ENCODE peak calls at places on chromosomes 6 and 20, in five cellular contexts. One of them, this sample, is unnamed.

GRCh38 chr6:76593668-76594067 is 521.2 kb upstream of the IMPG1 start:
- DNase-seq in body of pancreas: no peak
- DNase-seq in cardiac fibroblast: no peak
- DNase-seq in neural crest cell: no peak
- DNase-seq in foreskin fibroblast: no peak
- DNase-seq in this sample: no peak

GRCh38 chr6:122116105-122116504 is 283.3 kb upstream of the HSF2 start:
- DNase-seq in body of pancreas: no peak
- DNase-seq in cardiac fibroblast: no peak
- DNase-seq in neural crest cell: no peak
- DNase-seq in foreskin fibroblast: no peak
- DNase-seq in this sample: no peak

GRCh38 chr6:26104457-26105108 is 17.4 kb downstream of the HFE start:
- DNase-seq in body of pancreas: peak; percentile 26
- DNase-seq in cardiac fibroblast: peak; percentile 13
- DNase-seq in neural crest cell: no peak
- DNase-seq in foreskin fibroblast: no peak
- DNase-seq in this sample: no peak

GRCh38 chr6:167738386-167738785 is 88.3 kb upstream of the AFDN start:
- DNase-seq in body of pancreas: no peak
- DNase-seq in cardiac fibroblast: no peak
- DNase-seq in neural crest cell: no peak
- DNase-seq in foreskin fibroblast: no peak
- DNase-seq in this sample: no peak

GRCh38 chr6:108260126-108260808 is 573 bp downstream of the SNX3 start:
- DNase-seq in body of pancreas: peak; percentile 53
- DNase-seq in cardiac fibroblast: peak; percentile 43
- DNase-seq in neural crest cell: no peak
- DNase-seq in foreskin fibroblast: peak; percentile 26
- DNase-seq in this sample: no peak

GRCh38 chr20:7207186-7207585 is 439.7 kb downstream of the BMP2 start:
- DNase-seq in body of pancreas: no peak
- DNase-seq in cardiac fibroblast: peak; percentile 8
- DNase-seq in neural crest cell: no peak
- DNase-seq in foreskin fibroblast: no peak
- DNase-seq in this sample: no peak

GRCh38 chr6:33915134-33915533 is 111.3 kb upstream of the MLN start:
- DNase-seq in body of pancreas: peak; percentile 41
- DNase-seq in cardiac fibroblast: no peak
- DNase-seq in neural crest cell: no peak
- DNase-seq in foreskin fibroblast: no peak
- DNase-seq in this sample: no peak

GRCh38 chr6:98669371-98669770 is 165.0 kb upstream of the POU3F2 start:
- DNase-seq in body of pancreas: no peak
- DNase-seq in cardiac fibroblast: no peak
- DNase-seq in neural crest cell: no peak
- DNase-seq in foreskin fibroblast: no peak
- DNase-seq in this sample: no peak

GRCh38 chr20:7015257-7015656 is 247.8 kb downstream of the BMP2 start:
- DNase-seq in body of pancreas: no peak
- DNase-seq in cardiac fibroblast: no peak
- DNase-seq in neural crest cell: no peak
- DNase-seq in foreskin fibroblast: no peak
- DNase-seq in this sample: no peak

GRCh38 chr6:90610671-90611542 is 24.0 kb upstream of the MAP3K7 start:
- DNase-seq in body of pancreas: peak; percentile 14
- DNase-seq in cardiac fibroblast: peak; percentile 33
- DNase-seq in neural crest cell: peak; percentile 41
- DNase-seq in foreskin fibroblast: no peak
- DNase-seq in this sample: peak; percentile 58

GRCh38 chr6:11200356-11200755 is 32.1 kb downstream of the NEDD9 start:
- DNase-seq in body of pancreas: no peak
- DNase-seq in cardiac fibroblast: peak; percentile 63
- DNase-seq in neural crest cell: no peak
- DNase-seq in foreskin fibroblast: peak; percentile 24
- DNase-seq in this sample: no peak

GRCh38 chr20:62361799-62362589 is 5.1 kb downstream of the LAMA5 start:
- DNase-seq in body of pancreas: peak; percentile 70
- DNase-seq in cardiac fibroblast: no peak
- DNase-seq in neural crest cell: no peak
- DNase-seq in foreskin fibroblast: no peak
- DNase-seq in this sample: peak; percentile 69

GRCh38 chr6:571892-572291 is 85.0 kb downstream of the HUS1B start:
- DNase-seq in body of pancreas: no peak
- DNase-seq in cardiac fibroblast: no peak
- DNase-seq in neural crest cell: no peak
- DNase-seq in foreskin fibroblast: no peak
- DNase-seq in this sample: no peak

GRCh38 chr6:36916159-36916558 is 30.4 kb downstream of the C6orf89 start:
- DNase-seq in body of pancreas: no peak
- DNase-seq in cardiac fibroblast: no peak
- DNase-seq in neural crest cell: no peak
- DNase-seq in foreskin fibroblast: no peak
- DNase-seq in this sample: no peak

GRCh38 chr6:1770435-1770843 is 160.7 kb downstream of the FOXC1 start:
- DNase-seq in body of pancreas: no peak
- DNase-seq in cardiac fibroblast: no peak
- DNase-seq in neural crest cell: no peak
- DNase-seq in foreskin fibroblast: no peak
- DNase-seq in this sample: no peak

GRCh38 chr6:63649269-63649668 is 13.7 kb downstream of the PHF3 start:
- DNase-seq in body of pancreas: no peak
- DNase-seq in cardiac fibroblast: peak; percentile 50
- DNase-seq in neural crest cell: no peak
- DNase-seq in foreskin fibroblast: no peak
- DNase-seq in this sample: no peak

GRCh38 chr6:169725270-169726048 is 1.2 kb upstream of the PHF10 start:
- DNase-seq in body of pancreas: peak; percentile 59
- DNase-seq in cardiac fibroblast: peak; percentile 84
- DNase-seq in neural crest cell: peak; percentile 54
- DNase-seq in foreskin fibroblast: peak; percentile 80
- DNase-seq in this sample: no peak

GRCh38 chr20:30811896-30812671 is 445.4 kb upstream of the DEFB115 start:
- DNase-seq in body of pancreas: peak; percentile 15
- DNase-seq in cardiac fibroblast: peak; percentile 25
- DNase-seq in neural crest cell: no peak
- DNase-seq in foreskin fibroblast: peak; percentile 32
- DNase-seq in this sample: no peak

GRCh38 chr6:108798672-108799355 is 49.4 kb upstream of the ARMC2 start:
- DNase-seq in body of pancreas: peak; percentile 41
- DNase-seq in cardiac fibroblast: no peak
- DNase-seq in neural crest cell: no peak
- DNase-seq in foreskin fibroblast: no peak
- DNase-seq in this sample: no peak

GRCh38 chr6:170234419-170234818 is 56.5 kb downstream of the DLL1 start:
- DNase-seq in body of pancreas: peak; percentile 2
- DNase-seq in cardiac fibroblast: no peak
- DNase-seq in neural crest cell: no peak
- DNase-seq in foreskin fibroblast: no peak
- DNase-seq in this sample: no peak

GRCh38 chr6:36139431-36139830 is 9.1 kb downstream of the MAPK13 start:
- DNase-seq in body of pancreas: no peak
- DNase-seq in cardiac fibroblast: peak; percentile 17
- DNase-seq in neural crest cell: no peak
- DNase-seq in foreskin fibroblast: no peak
- DNase-seq in this sample: no peak

GRCh38 chr6:70563540-70563939 is 3.2 kb upstream of the SDHAF4 start:
- DNase-seq in body of pancreas: no peak
- DNase-seq in cardiac fibroblast: peak; percentile 55
- DNase-seq in neural crest cell: no peak
- DNase-seq in foreskin fibroblast: no peak
- DNase-seq in this sample: no peak

GRCh38 chr6:154123567-154123966 is 84.5 kb downstream of the OPRM1 start:
- DNase-seq in body of pancreas: no peak
- DNase-seq in cardiac fibroblast: no peak
- DNase-seq in neural crest cell: no peak
- DNase-seq in foreskin fibroblast: no peak
- DNase-seq in this sample: no peak

GRCh38 chr6:82015043-82015442 is 232.5 kb downstream of the IBTK start:
- DNase-seq in body of pancreas: no peak
- DNase-seq in cardiac fibroblast: peak; percentile 55
- DNase-seq in neural crest cell: no peak
- DNase-seq in foreskin fibroblast: peak; percentile 32
- DNase-seq in this sample: no peak

GRCh38 chr6:56536536-56536935 is 106.2 kb downstream of the DST start:
- DNase-seq in body of pancreas: no peak
- DNase-seq in cardiac fibroblast: peak; percentile 40
- DNase-seq in neural crest cell: no peak
- DNase-seq in foreskin fibroblast: no peak
- DNase-seq in this sample: no peak

GRCh38 chr20:49595811-49596545 is 28.0 kb upstream of the PTGIS start:
- DNase-seq in body of pancreas: no peak
- DNase-seq in cardiac fibroblast: peak; percentile 51
- DNase-seq in neural crest cell: no peak
- DNase-seq in foreskin fibroblast: peak; percentile 83
- DNase-seq in this sample: no peak

GRCh38 chr6:34315780-34316179 is 67.0 kb upstream of the SMIM29 start:
- DNase-seq in body of pancreas: no peak
- DNase-seq in cardiac fibroblast: no peak
- DNase-seq in neural crest cell: no peak
- DNase-seq in foreskin fibroblast: no peak
- DNase-seq in this sample: no peak

GRCh38 chr6:105680131-105680530 is 277.2 kb upstream of the PREP start:
- DNase-seq in body of pancreas: no peak
- DNase-seq in cardiac fibroblast: no peak
- DNase-seq in neural crest cell: no peak
- DNase-seq in foreskin fibroblast: no peak
- DNase-seq in this sample: no peak

GRCh38 chr6:150874184-150874583 is 8.7 kb downstream of the MTHFD1L start:
- DNase-seq in body of pancreas: no peak
- DNase-seq in cardiac fibroblast: no peak
- DNase-seq in neural crest cell: no peak
- DNase-seq in foreskin fibroblast: no peak
- DNase-seq in this sample: no peak

GRCh38 chr20:58294497-58295455 is 14.7 kb upstream of the RAB22A start:
- DNase-seq in body of pancreas: no peak
- DNase-seq in cardiac fibroblast: no peak
- DNase-seq in neural crest cell: no peak
- DNase-seq in foreskin fibroblast: no peak
- DNase-seq in this sample: no peak

GRCh38 chr20:56360133-56360898 is 1.5 kb downstream of the FAM210B start:
- DNase-seq in body of pancreas: no peak
- DNase-seq in cardiac fibroblast: no peak
- DNase-seq in neural crest cell: no peak
- DNase-seq in foreskin fibroblast: no peak
- DNase-seq in this sample: no peak

GRCh38 chr20:14049111-14049510 is 53.8 kb downstream of the MACROD2 start:
- DNase-seq in body of pancreas: no peak
- DNase-seq in cardiac fibroblast: no peak
- DNase-seq in neural crest cell: no peak
- DNase-seq in foreskin fibroblast: no peak
- DNase-seq in this sample: no peak

GRCh38 chr6:90397929-90398674 is 101.5 kb upstream of the BACH2 start:
- DNase-seq in body of pancreas: peak; percentile 54
- DNase-seq in cardiac fibroblast: no peak
- DNase-seq in neural crest cell: no peak
- DNase-seq in foreskin fibroblast: no peak
- DNase-seq in this sample: no peak

GRCh38 chr20:37449276-37449675 is 71.8 kb upstream of the NNAT start:
- DNase-seq in body of pancreas: no peak
- DNase-seq in cardiac fibroblast: no peak
- DNase-seq in neural crest cell: no peak
- DNase-seq in foreskin fibroblast: no peak
- DNase-seq in this sample: no peak

GRCh38 chr6:122799916-122800701 is 11.1 kb downstream of the SMPDL3A start:
- DNase-seq in body of pancreas: peak; percentile 31
- DNase-seq in cardiac fibroblast: peak; percentile 41
- DNase-seq in neural crest cell: no peak
- DNase-seq in foreskin fibroblast: no peak
- DNase-seq in this sample: no peak

GRCh38 chr20:46544576-46544975 is 5.9 kb downstream of the OCSTAMP start:
- DNase-seq in body of pancreas: no peak
- DNase-seq in cardiac fibroblast: peak; percentile 21
- DNase-seq in neural crest cell: no peak
- DNase-seq in foreskin fibroblast: no peak
- DNase-seq in this sample: no peak
- TF ChIP-seq CTCF in body of pancreas: no peak
- TF ChIP-seq CTCF in cardiac fibroblast: no peak
- TF ChIP-seq CTCF in neural crest cell: no peak
- TF ChIP-seq CTCF in foreskin fibroblast: no peak
- TF ChIP-seq CTCF in this sample: no peak

GRCh38 chr6:14036911-14037310 is 80.7 kb upstream of the CD83 start:
- DNase-seq in body of pancreas: no peak
- DNase-seq in cardiac fibroblast: no peak
- DNase-seq in neural crest cell: no peak
- DNase-seq in foreskin fibroblast: no peak
- DNase-seq in this sample: no peak

GRCh38 chr6:14039038-14039437 is 78.5 kb upstream of the CD83 start:
- DNase-seq in body of pancreas: no peak
- DNase-seq in cardiac fibroblast: no peak
- DNase-seq in neural crest cell: no peak
- DNase-seq in foreskin fibroblast: no peak
- DNase-seq in this sample: no peak

GRCh38 chr6:14038636-14039035 is 78.9 kb upstream of the CD83 start:
- DNase-seq in body of pancreas: no peak
- DNase-seq in cardiac fibroblast: no peak
- DNase-seq in neural crest cell: no peak
- DNase-seq in foreskin fibroblast: peak; percentile 24
- DNase-seq in this sample: no peak

GRCh38 chr6:14037402-14038277 is 79.9 kb upstream of the CD83 start:
- DNase-seq in body of pancreas: no peak
- DNase-seq in cardiac fibroblast: peak; percentile 76
- DNase-seq in neural crest cell: no peak
- DNase-seq in foreskin fibroblast: peak; percentile 60
- DNase-seq in this sample: no peak

GRCh38 chr6:14040042-14040441 is 77.5 kb upstream of the CD83 start:
- DNase-seq in body of pancreas: no peak
- DNase-seq in cardiac fibroblast: no peak
- DNase-seq in neural crest cell: no peak
- DNase-seq in foreskin fibroblast: no peak
- DNase-seq in this sample: no peak
- TF ChIP-seq CTCF in body of pancreas: no peak
- TF ChIP-seq CTCF in cardiac fibroblast: no peak
- TF ChIP-seq CTCF in neural crest cell: no peak
- TF ChIP-seq CTCF in foreskin fibroblast: no peak
- TF ChIP-seq CTCF in this sample: no peak

GRCh38 chr6:163579880-163580295 is 165.4 kb downstream of the QKI start:
- DNase-seq in body of pancreas: peak; percentile 44
- DNase-seq in cardiac fibroblast: peak; percentile 22
- DNase-seq in neural crest cell: no peak
- DNase-seq in foreskin fibroblast: no peak
- DNase-seq in this sample: no peak
- TF ChIP-seq CTCF in body of pancreas: peak; percentile 25
- TF ChIP-seq CTCF in cardiac fibroblast: no peak
- TF ChIP-seq CTCF in neural crest cell: no peak
- TF ChIP-seq CTCF in foreskin fibroblast: no peak
- TF ChIP-seq CTCF in this sample: no peak

DNA sequence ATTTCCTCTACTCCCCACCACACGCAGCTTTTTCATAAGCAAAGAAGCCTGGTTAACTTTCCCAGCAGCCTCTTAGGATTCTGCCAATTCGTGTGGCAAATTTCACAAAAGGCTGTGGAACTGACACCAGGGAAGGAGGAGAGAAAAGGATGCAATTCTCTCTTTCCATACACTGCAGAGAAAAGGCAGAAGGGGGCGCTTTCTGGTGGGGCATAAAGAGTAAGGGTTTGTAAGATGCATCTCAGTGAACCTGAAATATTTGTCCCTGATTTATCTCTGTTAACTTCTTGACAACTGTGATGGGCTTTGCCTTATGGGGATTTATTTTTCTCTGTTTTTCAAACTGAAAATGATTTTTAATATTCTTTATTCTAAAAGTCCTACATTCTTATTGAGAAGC is 45.5 kb upstream of the GLP1R start:
- DNase-seq in body of pancreas: peak; percentile 17
- DNase-seq in cardiac fibroblast: peak; percentile 5
- DNase-seq in neural crest cell: peak; percentile 5
- DNase-seq in foreskin fibroblast: no peak
- DNase-seq in this sample: no peak
- TF ChIP-seq CTCF in body of pancreas: peak; percentile 26
- TF ChIP-seq CTCF in cardiac fibroblast: peak; percentile 15
- TF ChIP-seq CTCF in neural crest cell: peak; percentile 44
- TF ChIP-seq CTCF in foreskin fibroblast: no peak
- TF ChIP-seq CTCF in this sample: no peak

This sample was measured in mesothelial cell of epicardium.